ENCODE peak calls at places on chromosomes 13 and 19, in eight cellular contexts. R is bronchial epithelial cell, O is epithelial cell of esophagus, Z is foreskin fibroblast, B is GM12865, X is heart left ventricle, P is thoracic aorta, E is cardiac muscle cell. D is an unnamed sample.

GRCh38 chr13:59531571-59532091 is 632.1 kb downstream of the DIAPH3 start:
- DNase-seq in R (peak), O (peak), Z (peak), B (no peak), X (peak), P (peak), E (peak), D (no peak)

GRCh38 chr13:66534561-66534960 is 695.6 kb downstream of the PCDH9 start:
- DNase-seq in R (peak), O (no peak), Z (peak), B (no peak), X (no peak), P (no peak), E (no peak), D (no peak)

GRCh38 chr19:871446-872265 is 12.2 kb downstream of the CFD start:
- DNase-seq in R (peak), O (no peak), Z (peak), B (no peak), X (no peak), P (no peak), E (peak), D (no peak)

GRCh38 chr19:38661166-38661565 is 13.7 kb downstream of the ACTN4 start:
- DNase-seq in R (no peak), O (no peak), Z (peak), B (no peak), X (no peak), P (no peak), E (no peak), D (no peak)

GRCh38 chr13:90362718-90363117 is 984.8 kb upstream of the MIR17HG start:
- DNase-seq in R (no peak), O (no peak), Z (no peak), B (no peak), X (no peak), P (no peak), E (no peak), D (no peak)

GRCh38 chr13:37127706-37128241 is 22.3 kb upstream of the CSNK1A1L start:
- DNase-seq in R (peak), O (peak), Z (peak), B (no peak), X (peak), P (no peak), E (no peak), D (no peak)

GRCh38 chr13:37106642-37107041 is 1.2 kb upstream of the CSNK1A1L start:
- DNase-seq in R (no peak), O (no peak), Z (no peak), B (no peak), X (no peak), P (no peak), E (no peak), D (no peak)

GRCh38 chr19:8459095-8459494 is 14.3 kb downstream of the HNRNPM start:
- DNase-seq in R (no peak), O (no peak), Z (no peak), B (no peak), X (no peak), P (no peak), E (no peak), D (no peak)

GRCh38 chr13:51643882-51644281 is 59.6 kb downstream of the WDFY2 start:
- DNase-seq in R (peak), O (peak), Z (peak), B (no peak), X (no peak), P (no peak), E (no peak), D (no peak)

GRCh38 chr19:38649305-38650179 is 2.1 kb downstream of the ACTN4 start:
- DNase-seq in R (peak), O (peak), Z (peak), B (no peak), X (peak), P (no peak), E (no peak), D (no peak)

GRCh38 chr19:8096071-8096470 is 43.5 kb downstream of the CCL25 start:
- DNase-seq in R (no peak), O (no peak), Z (no peak), B (peak), X (no peak), P (no peak), E (no peak), D (no peak)

GRCh38 chr19:30686911-30687566 is 314.9 kb downstream of the ZNF536 start:
- DNase-seq in R (no peak), O (no peak), Z (no peak), B (no peak), X (no peak), P (no peak), E (peak), D (no peak)

GRCh38 chr13:26658972-26659371 is 101.5 kb downstream of the WASF3 start:
- DNase-seq in R (no peak), O (no peak), Z (no peak), B (no peak), X (no peak), P (no peak), E (no peak), D (no peak)

GRCh38 chr13:96734499-96734898 is 259.8 kb downstream of the OXGR1 start:
- DNase-seq in R (no peak), O (no peak), Z (no peak), B (no peak), X (no peak), P (no peak), E (no peak), D (no peak)

GRCh38 chr13:114154476-114154875 is 22.1 kb upstream of the RASA3 start:
- DNase-seq in R (no peak), O (no peak), Z (no peak), B (no peak), X (no peak), P (no peak), E (no peak), D (no peak)

GRCh38 chr19:18419195-18419698 is at the start of gene SSBP4:
- DNase-seq in R (no peak), O (peak), Z (peak), B (peak), X (peak), P (no peak), E (peak), D (no peak)

GRCh38 chr13:26707122-26708006 is 53.2 kb downstream of the GPR12 start:
- DNase-seq in R (peak), O (peak), Z (peak), B (peak), X (peak), P (no peak), E (peak), D (no peak)

GRCh38 chr19:44869728-44870470 is 21.2 kb upstream of the TOMM40 start:
- DNase-seq in R (no peak), O (no peak), Z (peak), B (no peak), X (peak), P (no peak), E (no peak), D (no peak)

GRCh38 chr13:99659234-99659633 is 158.0 kb downstream of the TM9SF2 start:
- DNase-seq in R (no peak), O (no peak), Z (no peak), B (peak), X (no peak), P (no peak), E (peak), D (no peak)

GRCh38 chr13:99656843-99657506 is 155.7 kb downstream of the TM9SF2 start:
- DNase-seq in R (no peak), O (no peak), Z (no peak), B (no peak), X (no peak), P (no peak), E (no peak), D (no peak)

GRCh38 chr13:99657848-99658265 is 156.6 kb downstream of the TM9SF2 start:
- DNase-seq in R (no peak), O (no peak), Z (peak), B (no peak), X (peak), P (no peak), E (peak), D (no peak)

GRCh38 chr13:99660101-99660500 is 158.8 kb downstream of the TM9SF2 start:
- DNase-seq in R (no peak), O (no peak), Z (no peak), B (no peak), X (no peak), P (no peak), E (no peak), D (no peak)

DNA sequence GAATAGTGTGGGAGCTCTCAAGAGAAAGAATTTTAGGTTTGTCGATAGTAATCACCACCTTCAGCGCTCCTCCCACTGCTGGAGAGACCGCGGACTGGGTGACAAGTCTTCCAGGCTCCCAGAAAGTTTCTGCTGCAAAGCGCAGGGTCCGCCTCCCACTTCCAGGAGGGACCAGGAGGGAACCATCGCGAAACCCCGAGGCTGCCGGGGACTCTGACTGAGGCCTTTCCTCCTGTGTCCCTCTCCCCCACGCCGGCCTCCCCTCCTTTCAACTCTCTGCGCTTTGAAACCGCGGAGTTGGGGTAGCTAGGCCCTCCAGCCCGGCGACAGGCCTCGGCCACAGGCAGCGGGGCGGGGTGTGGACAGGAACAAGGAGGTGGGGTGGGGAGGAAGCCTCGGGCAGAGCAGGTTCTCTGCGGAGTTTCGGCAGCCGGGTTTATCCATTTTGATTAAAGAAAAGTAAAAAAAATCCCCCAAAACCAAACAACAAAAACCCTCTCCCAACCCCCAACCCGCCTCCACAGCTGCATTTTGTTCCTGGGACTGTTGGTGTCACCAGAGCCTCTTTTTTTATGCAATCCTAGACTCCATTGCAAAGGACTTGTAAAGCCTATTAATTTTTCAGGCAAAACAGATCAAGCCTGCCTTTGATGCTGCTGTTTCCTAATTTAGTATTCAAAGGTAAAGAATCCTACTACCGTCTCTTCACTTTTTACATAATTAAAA is 157.2 kb downstream of the TM9SF2 start:
- DNase-seq in R (peak), O (peak), Z (peak), B (peak), X (peak), P (no peak), E (peak), D (peak)
- TF ChIP-seq CTCF in R (no peak), O (peak), Z (peak), B (peak), X (peak), P (no peak), E (peak), D (peak)

GRCh38 chr19:49349567-49349966 is 12.6 kb downstream of the TEAD2 start:
- DNase-seq in R (no peak), O (no peak), Z (no peak), B (no peak), X (no peak), P (no peak), E (no peak), D (no peak)

GRCh38 chr19:49348305-49349188 is 13.3 kb downstream of the CD37 start:
- DNase-seq in R (no peak), O (no peak), Z (no peak), B (no peak), X (no peak), P (no peak), E (no peak), D (no peak)

GRCh38 chr19:49347835-49348234 is 12.6 kb downstream of the CD37 start:
- DNase-seq in R (peak), O (peak), Z (peak), B (peak), X (no peak), P (no peak), E (peak), D (no peak)

GRCh38 chr19:49344516-49345423 is 9.6 kb downstream of the CD37 start:
- DNase-seq in R (no peak), O (no peak), Z (no peak), B (no peak), X (no peak), P (no peak), E (no peak), D (no peak)

DNA sequence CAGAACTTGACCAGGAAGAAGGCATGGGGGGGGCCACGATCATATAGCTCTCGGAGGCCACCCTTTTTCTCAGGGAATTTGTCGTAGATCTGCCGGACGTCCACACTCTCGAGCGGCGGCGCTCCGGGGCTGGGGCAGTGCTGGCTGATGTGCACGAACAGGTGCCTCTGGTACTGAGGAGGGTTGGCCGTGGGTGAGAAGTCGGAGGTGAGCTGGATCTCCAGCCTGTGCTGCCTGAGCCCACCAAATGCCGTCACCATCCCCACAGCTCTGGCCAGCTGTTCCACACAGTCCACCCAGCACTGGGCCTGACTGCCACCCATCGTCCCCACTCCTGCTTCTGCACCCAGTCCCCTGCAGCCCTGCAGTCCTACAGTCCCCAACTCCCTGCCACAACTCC is 12.0 kb downstream of the CD37 start:
- DNase-seq in R (no peak), O (no peak), Z (no peak), B (no peak), X (no peak), P (no peak), E (no peak), D (no peak)
- H3K4me3 ChIP-seq in R (no peak), O (no peak), Z (no peak), B (no peak), X (no peak), P (no peak), E (no peak), D (no peak)

DNA sequence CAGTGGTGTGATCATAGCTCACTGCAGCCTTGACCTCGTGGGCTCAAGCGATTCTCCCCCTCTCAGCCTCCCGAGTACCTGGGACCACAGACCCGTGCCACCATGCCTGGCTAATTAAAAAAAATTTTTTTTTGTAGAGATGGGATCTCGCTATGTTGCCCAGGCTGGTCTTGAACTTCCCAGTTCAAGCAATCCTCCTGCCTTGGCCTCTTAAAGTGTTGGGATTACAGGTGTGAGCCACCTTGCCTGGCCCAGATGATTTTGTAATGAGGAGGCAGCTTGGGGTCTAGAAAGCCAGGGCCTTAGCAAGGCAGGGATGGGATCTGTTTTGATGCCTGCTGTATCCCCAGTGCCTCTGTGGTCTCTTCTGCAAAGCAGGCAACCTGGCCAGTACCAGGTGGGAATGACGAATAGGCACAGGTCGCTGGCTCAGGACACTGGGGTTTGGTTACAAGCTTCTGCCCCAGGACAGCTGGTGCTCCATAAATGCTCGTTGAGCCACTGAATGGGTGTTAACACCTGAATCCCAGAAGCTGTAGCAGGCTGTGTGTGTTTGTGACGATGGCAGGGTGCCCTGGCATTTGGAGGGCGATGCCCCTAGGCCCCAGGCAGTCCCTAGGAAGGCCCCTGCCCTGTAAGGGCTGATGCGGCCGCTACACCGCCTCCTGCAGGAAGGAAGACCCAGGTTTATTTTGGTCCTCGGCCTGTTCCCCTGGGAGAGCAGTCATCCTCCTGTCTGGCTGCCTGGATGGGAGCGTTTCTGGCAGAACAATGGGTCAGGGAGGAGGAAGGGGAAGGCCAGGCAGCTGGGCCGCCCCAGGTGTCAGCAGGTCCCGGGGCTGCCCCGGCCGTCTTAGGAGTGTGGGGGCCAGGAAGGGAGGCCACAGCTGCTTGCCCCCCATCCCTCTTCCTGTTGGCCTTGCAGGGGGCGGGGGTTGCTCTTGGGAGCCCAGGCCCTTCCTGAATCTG is 8.6 kb downstream of the TNFAIP8L1 start:
- DNase-seq in R (no peak), O (no peak), Z (no peak), B (no peak), X (peak), P (no peak), E (no peak), D (no peak)
- TF ChIP-seq CTCF in R (no peak), O (no peak), Z (no peak), B (no peak), X (peak), P (no peak), E (peak), D (no peak)

GRCh38 chr19:53965091-53965490 is 2.4 kb downstream of the CACNG8 start:
- DNase-seq in R (no peak), O (no peak), Z (no peak), B (no peak), X (no peak), P (no peak), E (no peak), D (no peak)
- H3K4me3 ChIP-seq in R (no peak), O (no peak), Z (no peak), B (no peak), X (peak), P (no peak), E (no peak), D (no peak)

GRCh38 chr19:32800191-32800590 is 69.4 kb downstream of the SLC7A9 start:
- DNase-seq in R (no peak), O (no peak), Z (no peak), B (no peak), X (no peak), P (no peak), E (no peak), D (no peak)

GRCh38 chr19:32798201-32798600 is 71.4 kb downstream of the SLC7A9 start:
- DNase-seq in R (no peak), O (no peak), Z (no peak), B (no peak), X (no peak), P (no peak), E (peak), D (no peak)

GRCh38 chr19:32802840-32803239 is 66.7 kb downstream of the SLC7A9 start:
- DNase-seq in R (no peak), O (no peak), Z (no peak), B (no peak), X (no peak), P (no peak), E (no peak), D (no peak)

GRCh38 chr19:32800757-32801156 is 68.8 kb downstream of the SLC7A9 start:
- DNase-seq in R (no peak), O (no peak), Z (no peak), B (no peak), X (no peak), P (no peak), E (no peak), D (no peak)
- TF ChIP-seq CTCF in R (no peak), O (no peak), Z (no peak), B (no peak), X (no peak), P (no peak), E (no peak), D (no peak)

D was measured in GM12864.